ENCODE peak calls at places on chromosomes 4 and X, in six cellular contexts. O is IMR-90, T is K562, W is HepG2, G is H1, R is heart left ventricle. L is an unnamed sample.

GRCh38 chr4:3372933-3373465 is 68.8 kb upstream of the HGFAC start:
- DNase-seq in O (no peak), T (peak), W (no peak), G (no peak), R (peak), L (no peak)

GRCh38 chr4:102640669-102641068 is 120.1 kb downstream of the MANBA start:
- DNase-seq in O (peak), T (no peak), W (no peak), G (no peak), R (no peak), L (no peak)

GRCh38 chr4:173924561-173924960 is 358.9 kb downstream of the FBXO8 start:
- DNase-seq in O (no peak), T (no peak), W (no peak), G (no peak), R (no peak), L (no peak)

GRCh38 chr4:146369446-146369845 is 152.3 kb downstream of the SLC10A7 start:
- DNase-seq in O (no peak), T (no peak), W (no peak), G (no peak), R (no peak), L (no peak)

GRCh38 chr4:167578906-167579305 is 344.6 kb upstream of the SPOCK3 start:
- DNase-seq in O (no peak), T (no peak), W (no peak), G (no peak), R (no peak), L (no peak)

GRCh38 chr4:78441786-78442185 is 109.8 kb upstream of the ANXA3 start:
- DNase-seq in O (no peak), T (no peak), W (no peak), G (no peak), R (no peak), L (no peak)

GRCh38 chrX:118637997-118638396 is 89.4 kb upstream of the IL13RA1 start:
- DNase-seq in O (peak), T (no peak), W (peak), G (no peak), R (no peak), L (no peak)

GRCh38 chrX:17682259-17682658 is 55.0 kb upstream of the SCML1 start:
- DNase-seq in O (no peak), T (no peak), W (no peak), G (no peak), R (no peak), L (no peak)

GRCh38 chr4:87414806-87415205 is 7.6 kb upstream of the NUDT9 start:
- DNase-seq in O (no peak), T (no peak), W (no peak), G (no peak), R (no peak), L (no peak)

DNA sequence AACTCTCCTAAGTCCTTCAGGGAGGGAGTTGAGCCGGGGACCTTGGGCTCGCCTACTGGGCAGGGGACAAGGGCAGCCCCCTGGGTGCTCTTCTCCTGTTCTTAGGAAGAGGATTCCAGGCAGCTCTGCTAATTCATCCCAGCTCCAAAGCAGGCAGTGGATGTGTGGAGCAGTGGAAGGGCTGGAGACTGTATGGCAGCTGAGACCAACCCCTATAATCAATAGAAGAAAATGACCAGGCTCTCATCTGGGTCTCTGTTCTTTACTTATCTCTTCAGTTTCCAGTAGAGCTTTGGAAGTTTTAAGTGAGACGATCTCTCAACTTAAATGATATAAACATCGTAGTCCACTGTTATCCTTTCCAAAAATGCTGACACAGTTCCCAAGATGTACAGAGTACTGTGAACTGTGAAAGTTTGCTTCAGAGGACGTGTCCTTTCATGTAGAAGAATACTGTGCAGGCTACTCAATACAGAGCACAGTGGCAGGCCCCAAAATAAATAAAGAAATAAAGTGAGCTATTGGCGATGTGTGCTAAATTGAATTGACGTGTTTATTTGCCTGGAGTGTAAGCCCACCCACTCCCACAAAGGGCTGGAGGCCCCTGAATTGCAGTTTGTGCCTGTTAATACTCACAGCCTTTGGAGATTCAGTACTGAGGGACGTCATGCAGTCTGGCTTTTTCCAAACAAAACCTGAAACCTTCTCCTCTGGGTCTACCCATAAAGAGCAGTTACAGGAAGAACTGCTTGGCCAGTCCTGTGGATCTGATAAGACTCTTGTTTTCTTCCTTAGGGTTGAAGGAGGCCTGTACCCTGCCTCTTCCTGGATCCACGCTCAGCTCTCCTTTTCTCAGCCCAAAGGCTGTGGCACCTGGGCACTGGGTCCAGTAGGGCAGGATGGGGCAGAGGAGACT is 66.2 kb downstream of the SOWAHB start:
- DNase-seq in O (peak), T (no peak), W (peak), G (no peak), R (no peak), L (no peak)
- TF ChIP-seq POLR2A in O (no peak), T (no peak), W (no peak), G (no peak), R (no peak), L (no peak)

DNA sequence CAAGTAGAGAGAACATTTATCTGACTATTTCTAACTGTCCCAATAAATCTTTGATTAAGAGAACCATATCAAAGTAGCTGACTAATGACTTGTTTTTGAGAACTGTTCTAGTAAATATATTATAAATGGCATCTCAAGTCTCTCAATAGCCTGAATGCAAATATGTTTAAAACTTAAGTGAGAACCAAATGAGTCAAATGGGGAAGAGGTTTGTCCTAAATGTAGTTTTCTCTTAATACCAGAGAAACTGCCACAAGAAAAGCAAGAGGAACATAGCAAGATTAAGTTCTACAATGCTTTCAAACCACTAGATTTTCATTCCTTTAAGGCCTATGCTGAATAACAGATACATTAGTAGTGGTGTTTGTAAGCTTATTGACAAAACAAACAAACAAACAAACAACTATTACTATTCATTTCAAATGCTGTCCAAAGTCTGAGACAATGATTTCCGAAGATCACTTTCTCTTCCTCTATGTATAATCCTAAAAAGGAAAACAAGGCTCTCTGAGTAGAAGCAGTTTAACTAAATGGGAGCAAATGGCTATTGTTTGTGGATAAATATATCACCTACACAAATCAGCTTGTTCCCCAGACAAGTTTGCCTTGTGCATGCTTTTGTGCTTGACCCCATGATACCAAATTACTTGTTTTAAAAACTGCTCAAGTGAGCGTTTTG is 408.4 kb upstream of the EMCN start:
- DNase-seq in O (no peak), T (no peak), W (no peak), G (no peak), R (no peak), L (no peak)
- TF ChIP-seq POLR2A in O (no peak), T (no peak), W (no peak), G (no peak), R (no peak), L (no peak)

DNA sequence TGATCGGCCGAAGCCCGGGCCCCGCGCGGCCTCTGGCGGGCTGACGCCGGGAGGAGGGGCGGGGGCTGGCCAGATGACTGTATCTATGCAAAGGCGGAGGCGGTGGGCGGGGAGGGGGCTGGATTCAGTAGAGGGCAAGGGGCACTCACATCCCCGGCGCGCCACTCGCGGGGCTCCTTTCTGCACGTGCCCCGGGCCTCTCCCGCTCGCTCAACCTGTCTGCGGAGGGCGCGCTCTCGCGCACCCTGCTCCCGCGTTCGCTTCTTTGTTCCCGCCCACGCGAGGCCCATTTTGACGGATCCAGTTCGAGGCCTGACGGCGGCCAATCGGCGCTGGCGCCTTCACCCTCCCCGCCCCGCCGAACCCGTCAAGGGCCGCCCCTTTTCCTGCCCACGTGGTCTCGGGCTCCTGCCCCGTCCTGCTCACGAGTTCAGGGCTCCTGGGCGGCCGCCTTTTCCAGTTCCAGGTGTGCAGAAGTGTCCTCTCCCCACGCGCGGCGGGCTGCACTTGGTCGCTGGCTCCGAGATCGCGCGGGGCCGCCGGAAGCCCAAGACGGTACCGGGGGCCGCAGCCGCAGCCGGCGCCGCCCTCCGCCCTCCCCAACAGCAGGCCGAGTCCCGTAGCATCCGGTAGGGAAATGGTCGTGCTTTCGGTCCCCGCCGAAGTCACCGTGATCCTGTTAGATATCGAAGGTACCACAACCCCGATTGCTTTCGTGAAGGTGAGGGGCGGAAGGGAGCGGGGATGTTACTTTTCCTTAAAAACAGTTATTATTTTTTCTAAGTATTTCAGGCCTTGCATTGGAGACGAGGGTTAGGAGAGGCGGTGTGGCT is at the start of the genes ENOPH1 and HNRNPDL:
- DNase-seq in O (peak), T (peak), W (peak), G (peak), R (peak), L (peak)
- TF ChIP-seq POLR2A in O (peak), T (peak), W (no peak), G (peak), R (peak), L (peak)

GRCh38 chrX:81201692-81202412 is at the start of the genes HMGN5 and SH3BGRL:
- DNase-seq in O (peak), T (peak), W (peak), G (peak), R (peak), L (peak)
- TF ChIP-seq POLR2A in O (no peak), T (peak), W (peak), G (peak), R (peak), L (peak)

DNA sequence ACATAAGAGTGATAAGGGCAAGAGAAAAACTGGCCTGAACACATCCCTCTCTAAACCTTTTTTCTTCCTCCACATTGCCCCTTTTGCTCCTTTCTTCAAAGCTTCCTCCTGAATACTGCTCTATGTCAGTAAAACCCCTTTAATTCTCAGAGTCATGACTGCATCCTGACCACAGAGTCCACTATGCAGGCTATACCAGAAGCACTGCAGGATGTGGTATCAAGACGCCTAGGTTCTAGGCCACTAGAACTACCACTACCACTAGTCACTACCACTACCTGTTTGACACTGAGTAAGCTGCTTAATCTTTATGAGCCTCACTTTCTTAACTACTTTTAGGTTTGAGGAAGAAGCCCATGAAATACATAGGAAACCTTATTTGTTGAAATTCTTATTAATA is 38.7 kb downstream of the ARHGEF9 start:
- DNase-seq in O (no peak), T (no peak), W (no peak), G (no peak), R (no peak), L (no peak)
- TF ChIP-seq POLR2A in O (no peak), T (no peak), W (no peak), G (no peak), R (no peak), L (no peak)

GRCh38 chr4:17275836-17276235 is 236.1 kb downstream of the QDPR start:
- DNase-seq in O (peak), T (no peak), W (no peak), G (no peak), R (no peak), L (no peak)

GRCh38 chr4:17276821-17277220 is 235.1 kb downstream of the QDPR start:
- DNase-seq in O (peak), T (no peak), W (no peak), G (no peak), R (peak), L (no peak)

GRCh38 chr4:17273047-17273446 is 238.8 kb downstream of the QDPR start:
- DNase-seq in O (peak), T (no peak), W (no peak), G (no peak), R (no peak), L (no peak)

GRCh38 chr4:17272154-17272553 is 239.7 kb downstream of the QDPR start:
- DNase-seq in O (peak), T (peak), W (no peak), G (no peak), R (no peak), L (no peak)
- TF ChIP-seq POLR2A in O (no peak), T (no peak), W (no peak), G (no peak), R (no peak), L (no peak)

DNA sequence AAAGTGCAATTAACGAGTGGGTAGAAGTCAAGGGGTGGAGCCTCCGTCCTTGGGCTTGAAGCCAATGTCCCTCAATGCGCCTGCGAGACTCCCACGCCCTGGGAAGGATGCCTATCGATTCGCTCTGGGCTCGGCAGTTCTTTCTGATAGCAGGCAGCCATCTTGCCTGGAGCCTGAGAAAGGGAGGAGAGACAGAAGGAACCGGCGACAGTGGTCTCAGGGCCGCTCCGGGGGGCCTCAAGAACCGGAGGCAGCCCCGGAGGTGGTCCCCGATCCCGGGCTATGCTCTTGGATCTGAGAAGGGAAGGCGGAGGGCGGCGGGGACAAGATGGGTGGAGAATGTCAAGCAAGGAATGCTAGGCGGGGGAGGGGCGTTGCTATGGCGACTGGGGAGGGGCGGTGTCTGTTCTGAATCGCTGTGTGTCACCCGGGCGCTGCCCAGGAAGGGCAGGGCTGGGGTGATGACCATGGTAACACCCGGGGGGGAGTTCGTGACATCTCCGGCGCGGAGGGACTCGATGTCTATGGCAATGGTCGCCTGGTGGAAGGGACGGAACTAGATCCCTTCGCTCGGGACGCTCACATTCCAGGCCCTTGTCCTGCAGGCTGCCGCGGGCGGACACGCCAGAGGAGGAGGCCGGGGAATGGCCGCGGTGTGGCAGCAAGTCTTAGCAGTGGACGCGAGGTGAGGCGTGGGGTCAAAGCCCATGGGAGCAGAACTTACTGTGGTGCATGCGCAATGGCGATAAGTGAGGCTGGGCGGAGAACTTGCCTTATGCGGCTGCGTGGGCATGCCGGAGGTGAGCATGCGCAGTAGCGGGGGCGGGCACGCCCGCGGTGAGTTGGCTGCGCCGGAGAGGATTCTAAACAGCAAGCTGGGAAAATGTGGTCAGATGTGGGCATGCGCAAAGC is at the start of gene WDR13:
- DNase-seq in O (peak), T (peak), W (peak), G (peak), R (peak), L (peak)
- TF ChIP-seq POLR2A in O (peak), T (peak), W (peak), G (no peak), R (peak), L (peak)

L was measured in H54.